ENCODE peak calls at places on chromosomes 2 and 18, in nine cellular contexts. R is pancreas, A is fibroblast of the aortic adventitia, U is AG09309, C is GM06990, W is right lobe of liver, D is OCI-LY7, X is coronary artery, I is hepatocyte. Q is an unnamed sample.

GRCh38 chr2:148209598-148209997 is 188.7 kb downstream of the MBD5 start:
- DNase-seq in X (no peak), U (no peak), W (no peak), A (no peak), C (no peak), R (no peak), I (peak), D (peak), Q (no peak)

GRCh38 chr2:100884145-100884621 is 64.2 kb downstream of the NPAS2 start:
- DNase-seq in D (no peak), X (no peak), I (no peak), R (no peak), A (no peak), U (no peak), C (no peak), W (no peak), Q (no peak)

GRCh38 chr2:42494434-42495233 is 852 bp upstream of the KCNG3 start:
- DNase-seq in D (peak), A (peak), R (peak), C (peak), W (peak), I (peak), X (no peak), U (peak), Q (peak)

GRCh38 chr2:170929686-170930050 is 615 bp downstream of the GORASP2 start:
- DNase-seq in A (peak), D (peak), U (no peak), R (peak), X (peak), C (peak), I (peak), W (peak), Q (peak)

GRCh38 chr2:152427902-152428301 is 92.9 kb downstream of the FMNL2 start:
- DNase-seq in R (no peak), W (no peak), X (no peak), D (no peak), I (no peak), C (no peak), U (no peak), A (no peak), Q (no peak)

GRCh38 chr18:51251625-51252024 is 54.1 kb upstream of the MEX3C start:
- DNase-seq in R (no peak), X (no peak), I (no peak), D (peak), C (peak), W (no peak), A (no peak), U (no peak), Q (peak)

GRCh38 chr18:23573948-23574431 is 12.3 kb downstream of the NPC1 start:
- DNase-seq in R (no peak), C (no peak), D (no peak), X (no peak), I (peak), W (peak), A (peak), U (no peak), Q (no peak)

GRCh38 chr2:220296174-220296573 is 668.7 kb downstream of the SLC4A3 start:
- DNase-seq in X (no peak), D (no peak), A (no peak), I (no peak), C (no peak), R (no peak), U (no peak), W (no peak), Q (no peak)

GRCh38 chr18:71239111-71239624 is 950.3 kb downstream of the SOCS6 start:
- DNase-seq in R (no peak), I (no peak), A (no peak), D (no peak), W (no peak), X (no peak), U (no peak), C (no peak), Q (no peak)

GRCh38 chr18:22112215-22112614 is 57.2 kb upstream of the GATA6 start:
- DNase-seq in I (no peak), R (no peak), D (no peak), C (no peak), W (no peak), A (no peak), X (no peak), U (no peak), Q (no peak)

GRCh38 chr2:133674066-133674432 is 105.8 kb upstream of the NCKAP5 start:
- DNase-seq in C (no peak), D (no peak), R (no peak), U (no peak), I (no peak), X (no peak), A (no peak), W (no peak), Q (no peak)

GRCh38 chr2:190678444-190679162 is 29.7 kb downstream of the NAB1 start:
- DNase-seq in I (no peak), D (no peak), U (no peak), R (no peak), X (no peak), A (no peak), W (no peak), C (peak), Q (peak)

GRCh38 chr2:63613391-63613901 is 24.7 kb downstream of the MDH1 start:
- DNase-seq in U (no peak), I (no peak), D (no peak), A (peak), W (no peak), R (no peak), X (no peak), C (no peak), Q (no peak)

GRCh38 chr2:8457092-8457481 is 224.8 kb upstream of the ID2 start:
- DNase-seq in I (peak), C (no peak), R (peak), X (no peak), U (no peak), D (no peak), W (peak), A (no peak), Q (no peak)

GRCh38 chr2:101190753-101191516 is 39.8 kb upstream of the TBC1D8 start:
- DNase-seq in W (no peak), C (no peak), U (no peak), A (no peak), R (no peak), X (no peak), D (no peak), I (no peak), Q (no peak)

GRCh38 chr18:54713386-54713785 is 114.9 kb upstream of the RAB27B start:
- DNase-seq in I (no peak), D (no peak), X (no peak), A (no peak), R (no peak), W (no peak), U (no peak), C (no peak), Q (no peak)

GRCh38 chr18:41391616-41392610 is 563.1 kb upstream of the PIK3C3 start:
- DNase-seq in X (peak), R (peak), D (no peak), C (peak), I (peak), W (peak), A (peak), U (no peak), Q (peak)

GRCh38 chr2:205689837-205690236 is 7.5 kb downstream of the NRP2 start:
- DNase-seq in I (no peak), W (no peak), A (no peak), C (no peak), X (no peak), U (no peak), R (no peak), D (no peak), Q (no peak)

GRCh38 chr2:95109260-95109659 is 12.3 kb downstream of the MRPS5 start:
- DNase-seq in C (no peak), X (no peak), U (no peak), R (no peak), D (no peak), W (no peak), A (no peak), I (no peak), Q (no peak)

GRCh38 chr2:201016859-201017258 is 53.4 kb upstream of the ORC2 start:
- DNase-seq in R (no peak), I (no peak), D (no peak), X (no peak), C (no peak), U (no peak), A (no peak), W (no peak), Q (no peak)

GRCh38 chr18:6414723-6415362 is at the start of gene L3MBTL4:
- DNase-seq in A (no peak), W (peak), D (no peak), X (no peak), I (peak), U (no peak), R (peak), C (peak), Q (peak)

GRCh38 chr2:17571681-17572080 is 31.2 kb downstream of the VSNL1 start:
- DNase-seq in R (no peak), U (no peak), C (no peak), D (no peak), W (no peak), I (no peak), X (no peak), A (no peak), Q (no peak)

GRCh38 chr2:134173338-134174016 is 80.4 kb upstream of the MGAT5 start:
- DNase-seq in R (no peak), U (no peak), I (peak), X (no peak), A (no peak), C (no peak), D (no peak), W (no peak), Q (no peak)

GRCh38 chr2:215729985-215730620 is 283.2 kb downstream of the MREG start:
- DNase-seq in C (no peak), A (peak), I (no peak), R (no peak), D (no peak), X (no peak), W (no peak), U (no peak), Q (no peak)

GRCh38 chr2:11589316-11589940 is 55.6 kb downstream of the GREB1 start:
- DNase-seq in X (no peak), W (no peak), U (no peak), R (no peak), A (no peak), I (no peak), C (no peak), D (no peak), Q (no peak)

GRCh38 chr2:157596992-157597681 is 31.5 kb downstream of the ACVR1C start:
- DNase-seq in D (no peak), I (peak), W (peak), C (peak), X (no peak), U (no peak), R (peak), A (peak), Q (peak)

GRCh38 chr2:20637147-20637546 is 13.8 kb downstream of the HS1BP3 start:
- DNase-seq in I (no peak), X (peak), W (no peak), U (no peak), R (peak), A (peak), D (no peak), C (no peak), Q (no peak)

GRCh38 chr2:56168163-56168562 is 15.6 kb upstream of the CCDC85A start:
- DNase-seq in D (no peak), A (no peak), U (no peak), X (no peak), I (peak), C (no peak), R (no peak), W (no peak), Q (no peak)

DNA sequence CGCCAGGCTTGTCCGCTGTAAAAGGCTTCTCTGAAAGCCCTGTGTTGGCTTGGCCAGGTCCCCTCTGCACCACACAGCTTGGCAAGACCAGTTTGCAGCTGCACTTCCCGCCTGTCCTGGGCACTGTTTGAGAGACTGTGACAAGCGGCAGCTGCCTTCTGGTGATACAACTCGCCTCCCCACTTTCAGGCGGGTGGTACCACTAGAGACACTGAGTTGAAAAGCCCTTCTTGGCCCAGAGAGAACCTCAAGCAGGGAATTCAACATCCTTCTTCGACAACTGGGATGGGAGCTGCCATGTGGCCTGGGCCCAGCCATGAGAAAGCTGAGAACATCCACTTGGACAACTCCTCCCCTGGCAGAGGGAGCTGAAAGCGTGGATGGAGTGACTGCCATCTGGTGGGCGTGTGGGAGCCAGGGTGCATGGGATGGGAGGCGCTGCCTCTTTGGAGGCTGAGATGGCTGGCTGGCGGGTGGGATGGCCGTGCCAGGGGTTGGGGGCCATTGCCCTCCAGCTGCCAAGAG is 125.5 kb upstream of the REV1 start:
- DNase-seq in C (no peak), U (no peak), X (no peak), W (no peak), D (no peak), A (no peak), I (no peak), R (no peak), Q (no peak)
- TF ChIP-seq CTCF in C (peak), U (peak), X (no peak), W (no peak), D (peak), A (no peak), I (no peak), R (no peak), Q (no peak)

DNA sequence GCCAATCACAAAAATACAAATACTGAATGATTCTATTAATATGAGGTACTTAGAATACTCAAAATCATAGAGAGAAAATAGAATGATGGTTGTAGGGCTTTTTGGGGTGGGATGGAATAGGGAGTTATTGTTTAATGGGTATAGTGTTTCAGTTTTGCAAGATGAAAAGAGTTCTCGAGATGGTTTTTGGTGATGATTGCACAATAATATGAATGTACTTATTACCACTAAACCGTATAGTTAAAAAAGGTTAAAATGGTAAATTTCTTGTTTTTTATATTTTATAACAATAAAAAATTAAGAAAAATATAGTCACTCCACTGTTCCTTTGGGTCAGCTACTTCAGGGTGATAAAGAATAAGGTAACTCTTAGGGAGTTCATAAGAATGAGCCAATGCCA is 560.1 kb downstream of the TDRD15 start:
- DNase-seq in X (no peak), D (no peak), I (no peak), W (no peak), A (no peak), C (no peak), R (no peak), U (no peak), Q (no peak)
- TF ChIP-seq CTCF in X (no peak), D (no peak), I (no peak), W (no peak), A (no peak), C (no peak), R (no peak), U (no peak), Q (no peak)

DNA sequence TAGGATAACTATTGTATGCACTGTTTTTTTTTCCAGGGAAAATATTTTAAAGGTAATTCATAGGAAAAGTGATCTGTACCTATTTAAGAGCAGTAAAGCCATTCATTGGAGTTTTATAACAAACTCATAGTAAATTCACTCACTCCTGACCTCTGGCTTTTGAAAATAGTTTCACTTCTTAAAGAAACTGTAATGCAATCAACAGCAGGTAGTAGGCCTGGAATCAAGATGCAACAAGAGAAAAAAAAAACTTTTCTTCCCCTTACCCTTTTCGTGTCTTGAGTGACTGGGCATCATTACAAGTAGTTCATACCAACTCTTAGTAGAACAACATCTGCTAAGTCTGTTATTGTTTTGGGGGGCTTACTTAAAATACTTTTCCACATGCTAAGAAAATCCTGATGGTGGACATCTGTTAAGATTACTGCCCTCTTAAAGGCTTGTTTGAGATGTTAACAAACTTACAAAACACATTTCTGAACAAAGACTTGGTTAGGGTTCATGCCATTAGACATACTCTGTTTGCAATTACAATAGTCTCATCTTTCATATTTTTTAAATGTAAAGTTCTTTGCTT is 164.2 kb upstream of the FOSL2 start:
- DNase-seq in U (no peak), W (no peak), A (peak), I (no peak), X (no peak), R (no peak), D (no peak), C (no peak), Q (no peak)
- TF ChIP-seq CTCF in U (no peak), W (no peak), A (no peak), I (peak), X (no peak), R (no peak), D (peak), C (no peak), Q (no peak)

GRCh38 chr2:181528441-181528840 is 71.3 kb downstream of the ITGA4 start:
- DNase-seq in U (no peak), X (no peak), D (no peak), A (no peak), C (no peak), W (no peak), R (no peak), I (no peak), Q (no peak)

GRCh38 chr2:181526014-181526413 is 68.8 kb downstream of the ITGA4 start:
- DNase-seq in D (no peak), X (no peak), I (no peak), C (no peak), A (no peak), U (no peak), W (no peak), R (no peak), Q (no peak)

GRCh38 chr2:181523756-181524155 is 66.6 kb downstream of the ITGA4 start:
- DNase-seq in U (no peak), C (no peak), W (no peak), A (no peak), I (no peak), R (no peak), X (no peak), D (no peak), Q (no peak)

GRCh38 chr2:181527058-181527457 is 69.9 kb downstream of the ITGA4 start:
- DNase-seq in R (no peak), W (no peak), U (no peak), X (no peak), A (no peak), C (no peak), D (no peak), I (no peak), Q (no peak)
- TF ChIP-seq CTCF in R (no peak), W (no peak), U (no peak), X (no peak), A (no peak), C (no peak), D (no peak), I (no peak), Q (no peak)

GRCh38 chr2:168494190-168494711 is 38.2 kb downstream of the CERS6 start:
- DNase-seq in W (no peak), C (no peak), R (no peak), U (no peak), D (no peak), I (peak), X (no peak), A (no peak), Q (no peak)
- TF ChIP-seq CTCF in W (no peak), C (peak), R (no peak), U (no peak), D (peak), I (peak), X (no peak), A (peak), Q (no peak)